ENCODE peak calls at places on chromosomes 13 and 19, in seven cellular contexts. N is IMR-90, Y is mesenchymal stem cell, K is H9, X is mesendoderm, M is neuronal stem cell, W is H1. H is an unnamed sample. For H3K79me1, the result is how much of the 10 kb centered on the place peaks cover.

GRCh38 chr13:26965976-26966375 is 205.4 kb upstream of the GPR12 start:
- DNase-seq in Y (no peak), M (no peak), X (no peak), K (no peak), W (no peak), N (peak), H (no peak)

GRCh38 chr13:73800011-73800410 is 334.2 kb downstream of the KLF12 start:
- DNase-seq in M (no peak), X (no peak), Y (no peak), W (no peak), N (no peak), K (no peak), H (no peak)

GRCh38 chr19:48928164-48929005 is 5.1 kb upstream of the DHDH start:
- DNase-seq in K (no peak), M (no peak), N (peak), W (no peak), Y (no peak), X (no peak), H (peak)

GRCh38 chr13:109940637-109941036 is 154.3 kb upstream of the IRS2 start:
- DNase-seq in K (no peak), W (no peak), N (no peak), X (no peak), Y (no peak), M (no peak), H (no peak)

GRCh38 chr19:47658431-47659383 is 49.8 kb downstream of the BICRA start:
- DNase-seq in Y (no peak), M (no peak), N (no peak), X (no peak), W (no peak), K (no peak), H (no peak)

GRCh38 chr13:31119966-31120733 is 41.6 kb downstream of the HSPH1 start:
- DNase-seq in M (no peak), Y (peak), W (no peak), K (no peak), X (peak), N (peak), H (no peak)

GRCh38 chr13:113646376-113646775 is 11.6 kb downstream of the ATP4B start:
- DNase-seq in N (no peak), Y (no peak), M (no peak), W (no peak), X (no peak), K (no peak), H (no peak)

GRCh38 chr19:46427518-46427917 is 1.2 kb downstream of the PNMA8C start:
- DNase-seq in X (no peak), M (no peak), W (no peak), N (no peak), K (no peak), Y (no peak), H (no peak)

GRCh38 chr19:48330012-48330681 is 4.8 kb downstream of the EMP3 start:
- DNase-seq in W (no peak), N (no peak), K (peak), Y (peak), X (peak), M (peak), H (peak)

GRCh38 chr19:34666200-34666957 is 10.6 kb downstream of the SCGB2B2 start:
- DNase-seq in W (no peak), N (no peak), Y (no peak), M (no peak), X (no peak), K (no peak), H (no peak)

GRCh38 chr13:100668408-100668807 is 6.2 kb downstream of the TMTC4 start:
- DNase-seq in M (no peak), X (peak), K (no peak), W (no peak), Y (no peak), N (peak), H (peak)

GRCh38 chr19:41691268-41691970 is 3.3 kb upstream of the CEACAM7 start:
- DNase-seq in M (no peak), W (no peak), N (no peak), K (peak), Y (no peak), X (peak), H (no peak)

GRCh38 chr13:98396071-98396710 is 180.7 kb downstream of the STK24 start:
- DNase-seq in Y (no peak), M (no peak), X (no peak), W (no peak), K (no peak), N (peak), H (no peak)

GRCh38 chr19:45782820-45783785 is 813 bp upstream of the DMPK start:
- DNase-seq in W (no peak), N (peak), X (no peak), K (peak), Y (peak), M (no peak), H (peak)

GRCh38 chr13:71912524-71912923 is 45.5 kb upstream of the DACH1 start:
- DNase-seq in N (peak), X (no peak), Y (peak), W (no peak), M (no peak), K (no peak), H (no peak)

GRCh38 chr19:8373867-8374813 is 10.2 kb downstream of the ANGPTL4 start:
- DNase-seq in Y (no peak), X (no peak), N (no peak), W (no peak), M (no peak), K (no peak), H (no peak)

DNA sequence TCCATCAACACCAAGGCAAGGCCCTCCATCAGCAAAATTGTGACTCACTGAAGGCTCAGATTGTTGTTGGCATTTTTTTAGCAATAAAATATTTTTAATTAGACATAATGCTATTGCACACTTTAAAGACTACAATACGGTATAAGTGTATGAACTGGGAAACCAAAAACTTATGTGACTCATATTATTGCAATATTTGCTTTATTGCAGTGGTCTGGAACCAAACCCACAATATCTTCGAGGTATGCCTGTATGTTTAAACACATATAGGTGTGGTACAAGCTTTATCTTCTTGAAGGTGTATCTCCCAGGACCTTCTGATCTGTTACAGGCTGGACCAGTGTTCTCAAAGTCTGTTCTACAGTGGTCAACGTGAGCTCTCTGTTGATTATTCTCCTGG is 142.3 kb upstream of the FNDC3A start:
- DNase-seq in K (no peak), M (no peak), Y (no peak), W (no peak), X (no peak), N (no peak), H (no peak)
- H4K8ac ChIP-seq in K (no peak), M (no peak), Y (no peak), W (no peak), X (no peak), N (no peak), H (no peak)

DNA sequence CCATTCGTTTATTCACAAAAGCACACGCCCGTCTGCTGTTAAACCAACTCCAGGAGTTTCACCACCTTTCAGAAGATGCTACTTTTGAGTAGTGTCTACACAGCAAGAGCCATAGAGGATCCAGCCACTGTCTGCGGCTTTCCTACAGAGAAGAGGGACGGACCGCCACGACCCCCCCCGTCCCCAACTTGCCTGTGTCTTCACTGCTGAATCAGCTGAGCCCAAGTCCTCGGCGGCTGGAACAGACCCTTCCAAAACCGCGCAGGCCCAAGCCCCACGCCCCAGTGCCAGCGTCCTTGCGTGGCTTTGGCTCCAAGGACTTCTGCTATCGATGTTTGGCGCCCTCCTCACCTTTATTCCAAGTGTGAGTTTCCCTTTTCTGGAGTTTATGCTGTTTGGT is 65.1 kb downstream of the SPACA7 start:
- DNase-seq in M (no peak), Y (no peak), X (no peak), W (no peak), K (no peak), N (no peak), H (no peak)
- H3K79me1 ChIP-seq in M (under half), Y (under half), X (under half), W (under half), K (under half), N (under half), H (under half)

GRCh38 chr19:17947815-17948473 is 15.1 kb downstream of the CCDC124 start:
- DNase-seq in Y (peak), N (peak), M (peak), W (peak), X (peak), K (peak), H (peak)

GRCh38 chr19:17948474-17948966 is 15.7 kb downstream of the CCDC124 start:
- DNase-seq in X (no peak), W (no peak), Y (peak), N (no peak), K (no peak), M (no peak), H (no peak)

GRCh38 chr19:17948967-17949930 is 16.4 kb downstream of the CCDC124 start:
- DNase-seq in M (no peak), Y (peak), X (no peak), W (no peak), N (no peak), K (peak), H (no peak)

GRCh38 chr19:17949956-17950309 is 17.0 kb upstream of the KCNN1 start:
- DNase-seq in W (no peak), N (no peak), M (no peak), Y (peak), X (peak), K (peak), H (no peak)

DNA sequence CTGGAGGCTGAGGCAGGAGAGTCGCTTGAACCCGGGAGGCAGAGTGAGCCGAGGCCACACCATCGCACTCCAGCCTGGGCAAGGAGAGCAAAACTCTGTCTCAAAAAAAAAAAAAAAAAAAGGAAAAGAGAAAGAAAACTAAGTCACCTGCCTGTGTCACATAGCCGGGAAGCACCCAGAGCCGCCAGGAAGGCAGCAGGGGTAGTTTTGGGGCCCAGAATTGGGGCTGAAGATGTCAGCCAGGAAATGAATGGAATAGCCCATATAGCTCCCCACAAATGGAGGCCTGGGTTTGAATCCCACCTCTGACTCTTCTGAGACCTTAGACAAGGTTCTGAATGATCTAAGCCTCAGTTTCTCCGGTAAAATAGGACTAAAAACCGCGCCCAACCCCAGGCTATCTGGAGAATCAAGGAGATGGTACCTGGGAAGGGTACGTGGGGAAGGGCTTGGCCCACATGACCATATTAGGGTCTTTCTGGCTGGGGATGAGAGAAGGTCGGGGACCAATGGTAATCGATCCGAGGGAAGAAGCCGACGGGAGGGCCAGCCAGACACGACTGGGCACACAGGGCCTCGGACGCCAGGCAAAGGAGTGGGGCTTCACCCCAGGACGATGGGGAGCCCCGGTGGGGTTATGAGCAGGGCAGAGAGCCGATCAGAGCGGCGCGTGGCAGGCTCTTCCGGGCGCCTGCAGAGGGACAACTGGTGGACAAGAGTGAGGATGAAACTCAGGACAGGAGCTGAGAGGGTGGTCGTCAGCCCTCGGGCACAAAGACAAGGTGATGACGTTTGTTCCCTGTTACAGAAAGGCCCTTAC is 14.4 kb downstream of the CCDC124 start:
- DNase-seq in M (no peak), X (peak), N (no peak), Y (no peak), W (no peak), K (peak), H (no peak)
- H3K23ac ChIP-seq in M (no peak), X (no peak), N (peak), Y (no peak), W (no peak), K (no peak), H (no peak)

DNA sequence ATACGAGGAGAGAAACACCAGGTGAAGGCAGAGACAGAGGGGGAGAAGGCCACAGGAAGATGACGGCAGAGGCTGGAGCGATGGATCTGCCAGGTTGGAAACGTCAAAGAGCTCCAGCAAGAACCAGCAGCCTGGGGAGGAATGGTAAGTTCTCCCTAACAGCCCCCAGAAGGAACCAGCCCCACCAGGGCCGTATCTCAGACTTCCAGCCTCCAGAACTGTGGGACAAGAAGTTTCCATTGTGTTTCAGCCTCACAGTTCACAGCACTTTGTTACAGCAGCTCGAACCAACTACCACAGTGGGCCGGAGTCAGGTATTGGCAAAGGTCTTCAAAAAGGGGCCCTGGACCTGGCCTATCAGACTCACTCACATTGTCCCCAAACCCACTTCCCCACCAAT is 89.2 kb upstream of the GPR183 start:
- DNase-seq in Y (no peak), N (no peak), X (no peak), K (no peak), M (no peak), W (no peak), H (no peak)
- H4K8ac ChIP-seq in Y (no peak), N (no peak), X (no peak), K (no peak), M (no peak), W (no peak), H (no peak)

GRCh38 chr13:88552966-88553365 is 881.8 kb downstream of the SLITRK5 start:
- DNase-seq in M (no peak), X (no peak), N (no peak), Y (no peak), W (no peak), K (no peak), H (no peak)
- H3K79me1 ChIP-seq in M (under half), X (under half), N (under half), Y (under half), W (under half), K (under half), H (under half)

GRCh38 chr19:38721977-38722773 is 22.1 kb downstream of the CAPN12 start:
- DNase-seq in M (peak), N (no peak), W (no peak), K (no peak), Y (no peak), X (no peak), H (no peak)
- H3K23ac ChIP-seq in M (peak), N (no peak), W (no peak), K (no peak), Y (no peak), X (no peak), H (no peak)

GRCh38 chr13:86584301-86584700 is 785.1 kb upstream of the SLITRK6 start:
- DNase-seq in X (no peak), K (no peak), Y (no peak), W (no peak), N (no peak), M (no peak), H (no peak)

GRCh38 chr13:86585826-86586225 is 786.6 kb upstream of the SLITRK6 start:
- DNase-seq in W (no peak), N (peak), M (no peak), X (no peak), Y (peak), K (no peak), H (no peak)

GRCh38 chr13:86581711-86582110 is 782.5 kb upstream of the SLITRK6 start:
- DNase-seq in N (peak), W (no peak), M (no peak), Y (peak), K (no peak), X (no peak), H (no peak)
- H4K8ac ChIP-seq in N (no peak), W (no peak), M (no peak), Y (no peak), K (no peak), X (no peak), H (no peak)

GRCh38 chr19:1135454-1135853 is 31.7 kb downstream of the GPX4 start:
- DNase-seq in M (no peak), X (no peak), N (no peak), Y (no peak), K (no peak), W (no peak), H (no peak)

GRCh38 chr19:1132625-1133383 is 29.0 kb downstream of the GPX4 start:
- DNase-seq in K (no peak), M (no peak), X (no peak), W (no peak), Y (peak), N (no peak), H (no peak)

GRCh38 chr19:1134431-1134830 is 30.6 kb downstream of the GPX4 start:
- DNase-seq in M (no peak), N (no peak), W (no peak), K (no peak), X (no peak), Y (no peak), H (peak)

GRCh38 chr19:1131718-1132552 is 28.1 kb downstream of the GPX4 start:
- DNase-seq in W (no peak), N (peak), K (peak), X (peak), Y (peak), M (peak), H (peak)

GRCh38 chr19:1133471-1133929 is 29.7 kb downstream of the GPX4 start:
- DNase-seq in K (peak), N (no peak), Y (no peak), W (no peak), M (no peak), X (peak), H (no peak)
- H3K79me1 ChIP-seq in K (under half), N (under half), Y (under half), W (under half), M (under half), X (under half), H (under half)

DNA sequence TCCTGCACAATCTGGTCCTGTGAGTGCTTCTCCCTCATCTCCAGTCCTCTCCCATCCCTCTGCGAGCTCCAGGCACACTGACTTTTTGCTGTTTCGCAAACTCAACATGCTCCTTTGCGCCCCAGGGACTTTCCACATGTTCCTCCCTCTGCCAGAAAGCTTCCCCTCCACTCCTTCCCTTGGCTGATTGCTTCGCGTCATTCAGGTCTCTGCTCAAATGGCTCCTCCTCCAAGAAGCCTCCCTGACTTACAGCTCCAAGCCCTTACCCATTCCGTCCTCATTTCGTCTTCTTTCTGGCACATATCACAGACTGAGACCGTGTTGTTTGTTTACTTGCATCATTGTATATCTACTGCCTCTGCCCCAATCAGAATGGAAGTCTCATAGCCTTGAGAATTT is 193.3 kb downstream of the URI1 start:
- DNase-seq in W (no peak), N (no peak), K (no peak), M (no peak), X (no peak), Y (no peak), H (no peak)
- H3K23ac ChIP-seq in W (no peak), N (no peak), K (no peak), M (peak), X (no peak), Y (no peak), H (no peak)